ENCODE peak calls at places on chromosomes 16 and 17, in four cellular contexts. S is H7; X is CD8-positive, alpha-beta T cell; Z is small intestine. O is an unnamed sample.

GRCh38 chr17:50620848-50621247 is 13.8 kb upstream of the ABCC3 start:
- DNase-seq in S (peak), X (no peak), Z (no peak), O (no peak)

GRCh38 chr17:48570325-48571023 is 7.7 kb downstream of the HOXB4 start:
- DNase-seq in S (peak), X (no peak), Z (no peak), O (no peak)

GRCh38 chr16:51146256-51146924 is 4.7 kb downstream of the SALL1 start:
- DNase-seq in S (no peak), X (no peak), Z (no peak), O (no peak)

GRCh38 chr17:79027274-79027924 is 3.4 kb downstream of the C1QTNF1 start:
- DNase-seq in S (peak), X (no peak), Z (peak), O (no peak)

GRCh38 chr16:68760671-68761275 is 23.7 kb downstream of the CDH1 start:
- DNase-seq in S (no peak), X (no peak), Z (peak), O (no peak)

GRCh38 chr16:20969386-20969785 is 68.8 kb downstream of the LYRM1 start:
- DNase-seq in S (no peak), X (no peak), Z (no peak), O (no peak)

GRCh38 chr17:80119839-80120238 is 18.5 kb downstream of the GAA start:
- DNase-seq in S (peak), X (no peak), Z (no peak), O (no peak)

GRCh38 chr17:55448681-55449080 is 27.0 kb upstream of the MMD start:
- DNase-seq in S (no peak), X (no peak), Z (no peak), O (no peak)

GRCh38 chr16:46996952-46997458 is 23.5 kb upstream of the DNAJA2 start:
- DNase-seq in S (no peak), X (no peak), Z (no peak), O (no peak)

GRCh38 chr16:80619824-80620223 is 79.0 kb downstream of the DYNLRB2 start:
- DNase-seq in S (no peak), X (no peak), Z (no peak), O (no peak)

O was measured in activated T-helper 1 cell treated with Interleukin-2 at 50 U/mL for 16 hours.